ENCODE peak calls at places on chromosomes 16 and 17, in six cellular contexts. S, P, B, G, Y and J are unnamed samples.
A peak's percentile ranks its signal among the peaks of the same experiment; 100 is the strongest.

GRCh38 chr16:4925791-4926190 is 11.2 kb downstream of the PPL start:
- DNase-seq in P (no peak), G (no peak), S (no peak), Y (no peak), B (no peak), J (no peak)

GRCh38 chr16:88770459-88771293 is 14.3 kb downstream of the PIEZO1 start:
- DNase-seq in S (no peak), B (peak; percentile 80), Y (no peak), P (peak; percentile 85), G (peak; percentile 80), J (peak; percentile 89)

GRCh38 chr16:10834766-10835165 is 16.2 kb upstream of the TVP23A start:
- DNase-seq in B (no peak), Y (no peak), P (no peak), G (no peak), S (no peak), J (no peak)

GRCh38 chr16:65781855-65782254 is 584.6 kb upstream of the CDH5 start:
- DNase-seq in S (no peak), B (no peak), G (no peak), Y (no peak), P (no peak), J (no peak)

GRCh38 chr16:17544785-17545184 is 74.0 kb upstream of the XYLT1 start:
- DNase-seq in Y (no peak), G (no peak), P (no peak), S (no peak), B (no peak), J (peak; percentile 13)

GRCh38 chr16:48123104-48123788 is 32.5 kb downstream of the ABCC12 start:
- DNase-seq in B (peak; percentile 99), P (no peak), G (peak; percentile 99), S (peak; percentile 100), Y (no peak), J (peak; percentile 92)

GRCh38 chr17:10051112-10051511 is 146.0 kb upstream of the RCVRN start:
- DNase-seq in S (peak; percentile 72), B (no peak), P (no peak), G (no peak), Y (no peak), J (no peak)

GRCh38 chr17:31371511-31372097 is 19.9 kb upstream of the RAB11FIP4 start:
- DNase-seq in Y (no peak), B (peak; percentile 54), S (peak; percentile 54), P (no peak), G (peak; percentile 80), J (peak; percentile 43)

GRCh38 chr17:44278006-44278405 is 10.1 kb upstream of the SLC4A1 start:
- DNase-seq in G (peak; percentile 7), B (peak; percentile 42), Y (no peak), P (no peak), S (peak; percentile 87), J (peak; percentile 26)

GRCh38 chr17:28726396-28726911 is 421 bp upstream of the TLCD1 start:
- DNase-seq in Y (no peak), B (peak; percentile 31), S (peak; percentile 86), P (peak; percentile 82), G (peak; percentile 28), J (peak; percentile 78)

GRCh38 chr16:68234188-68235104 is 1.5 kb downstream of the ESRP2 start:
- DNase-seq in P (peak; percentile 94), B (no peak), S (no peak), G (no peak), Y (no peak), J (no peak)

GRCh38 chr16:50744911-50745310 is 3.0 kb downstream of the CYLD start:
- DNase-seq in Y (no peak), B (no peak), S (peak; percentile 54), G (no peak), P (no peak), J (no peak)

GRCh38 chr17:9843152-9844010 is 17.7 kb downstream of the GLP2R start:
- DNase-seq in G (no peak), S (peak; percentile 47), Y (no peak), P (no peak), B (no peak), J (no peak)

GRCh38 chr17:36808181-36808661 is 129.1 kb upstream of the LHX1 start:
- DNase-seq in Y (no peak), B (peak; percentile 9), G (no peak), P (no peak), S (peak; percentile 30), J (peak; percentile 18)

GRCh38 chr17:32385971-32386370 is 36.0 kb downstream of the ZNF207 start:
- DNase-seq in S (no peak), Y (no peak), G (no peak), P (no peak), B (no peak), J (no peak)

GRCh38 chr16:84144859-84145639 is at the start of the genes DNAAF1 and HSDL1:
- DNase-seq in P (peak; percentile 89), B (peak; percentile 29), S (peak; percentile 95), G (peak; percentile 72), Y (peak; percentile 53), J (peak; percentile 70)

GRCh38 chr16:23148513-23149266 is 562 bp downstream of the USP31 start:
- DNase-seq in B (no peak), G (no peak), S (peak; percentile 69), P (peak; percentile 36), Y (no peak), J (peak; percentile 74)

GRCh38 chr17:31917065-31917529 is 15.6 kb upstream of the UTP6 start:
- DNase-seq in P (no peak), Y (no peak), B (no peak), G (no peak), S (no peak), J (no peak)

GRCh38 chr16:87679593-87680271 is 77.4 kb downstream of the JPH3 start:
- DNase-seq in P (no peak), B (no peak), G (no peak), S (no peak), Y (no peak), J (no peak)

GRCh38 chr16:10984509-10984908 is 40.1 kb downstream of the CLEC16A start:
- DNase-seq in S (peak; percentile 60), Y (no peak), G (no peak), B (peak; percentile 60), P (no peak), J (peak; percentile 74)

GRCh38 chr16:397736-398332 is 835 bp downstream of the NME4 start:
- DNase-seq in S (peak; percentile 92), Y (no peak), G (peak; percentile 50), B (peak; percentile 30), P (no peak), J (peak; percentile 62)

GRCh38 chr17:48441231-48441711 is 11.3 kb upstream of the SKAP1 start:
- DNase-seq in G (no peak), B (no peak), P (no peak), S (no peak), Y (no peak), J (no peak)

GRCh38 chr17:80497726-80498241 is 21.4 kb upstream of the NPTX1 start:
- DNase-seq in S (peak; percentile 15), Y (no peak), G (no peak), P (no peak), B (no peak), J (no peak)

GRCh38 chr17:80055597-80055996 is 19.2 kb downstream of the CCDC40 start:
- DNase-seq in P (no peak), B (no peak), S (no peak), G (no peak), Y (no peak), J (no peak)

GRCh38 chr16:46974352-46974751 is 878 bp upstream of the DNAJA2 start:
- DNase-seq in G (no peak), B (no peak), P (no peak), Y (no peak), S (peak; percentile 51), J (no peak)

GRCh38 chr17:75102385-75102821 is 7.4 kb upstream of the ARMC7 start:
- DNase-seq in G (no peak), P (no peak), S (no peak), B (no peak), Y (no peak), J (no peak)

GRCh38 chr17:34588266-34588665 is 8.9 kb downstream of the TMEM132E start:
- DNase-seq in G (no peak), B (no peak), P (no peak), S (no peak), Y (no peak), J (no peak)

GRCh38 chr16:29927523-29927905 is 1.5 kb upstream of the KCTD13 start:
- DNase-seq in B (no peak), P (no peak), G (no peak), Y (no peak), S (no peak), J (no peak)

GRCh38 chr16:77437859-77438258 is 3.0 kb upstream of the ADAMTS18 start:
- DNase-seq in B (peak; percentile 3), G (peak; percentile 56), S (peak; percentile 26), P (no peak), Y (no peak), J (no peak)
- H3K27me3 ChIP-seq in B (peaks cover 45% of the 10 kb centered on the region), G (peaks cover 18% of the 10 kb centered on the region), S (peaks cover 35% of the 10 kb centered on the region), P (no peaks in the 10 kb centered on the region), Y (no peaks in the 10 kb centered on the region), J (peaks cover 17% of the 10 kb centered on the region)

DNA sequence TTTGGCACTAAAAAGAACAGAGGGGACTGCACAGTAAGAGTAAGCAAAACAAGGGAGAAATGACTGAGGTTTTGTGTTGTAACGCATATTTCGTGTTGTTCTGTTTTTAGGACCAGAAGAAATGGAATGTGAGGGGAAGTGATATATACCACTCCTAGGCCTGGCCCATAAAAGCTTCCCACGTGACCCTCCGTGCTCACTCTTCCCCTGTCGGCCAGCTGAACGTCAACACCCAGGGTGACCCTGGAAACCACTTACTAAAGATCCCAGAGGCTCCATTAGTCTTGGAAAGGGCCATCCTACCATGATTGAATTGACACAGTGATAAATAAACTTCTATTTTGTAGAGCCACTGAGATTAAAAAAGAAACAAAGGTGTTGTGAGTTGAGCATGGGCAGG is 79.8 kb downstream of the HELZ start:
- DNase-seq in G (no peak), S (no peak), B (no peak), P (no peak), Y (no peak), J (no peak)
- H3K36me3 ChIP-seq in G (peaks cover 11% of the 10 kb centered on the region), S (peaks cover 39% of the 10 kb centered on the region), B (peaks cover 29% of the 10 kb centered on the region), P (no peaks in the 10 kb centered on the region), Y (peaks cover 10% of the 10 kb centered on the region), J (peaks cover 43% of the 10 kb centered on the region)

GRCh38 chr16:27383511-27384243 is 18.3 kb upstream of the IL21R start:
- DNase-seq in Y (no peak), P (no peak), B (no peak), G (no peak), S (no peak), J (no peak)
- H3K4me3 ChIP-seq in Y (no peak overlapping the region), P (no peak overlapping the region), B (no peak overlapping the region), G (no peak overlapping the region), S (no peak overlapping the region), J (no peak overlapping the region)

GRCh38 chr16:86497551-86498021 is 12.7 kb upstream of the FOXF1 start:
- DNase-seq in S (no peak), Y (no peak), G (no peak), B (no peak), P (no peak), J (no peak)
- H3K27me3 ChIP-seq in S (peaks cover 97% of the 10 kb centered on the region), Y (peaks cover 39% of the 10 kb centered on the region), G (peaks cover 94% of the 10 kb centered on the region), B (peaks cover 88% of the 10 kb centered on the region), P (peaks cover 4% of the 10 kb centered on the region), J (peaks cover 9% of the 10 kb centered on the region)

GRCh38 chr16:90040152-90041023 is 21.1 kb upstream of the DBNDD1 start:
- DNase-seq in S (no peak), P (no peak), B (no peak), Y (no peak), G (no peak), J (no peak)
- H3K36me3 ChIP-seq in S (no peaks in the 10 kb centered on the region), P (peaks cover 16% of the 10 kb centered on the region), B (peaks cover 16% of the 10 kb centered on the region), Y (peaks cover 40% of the 10 kb centered on the region), G (peaks cover 52% of the 10 kb centered on the region), J (peaks cover 93% of the 10 kb centered on the region)